ENCODE peak calls at places on chromosome 10, in seven cellular contexts. O, I, H, A, U, Q and W are unnamed samples.

GRCh38 chr10:103888113-103888841 is 29.7 kb downstream of the STN1 start:
- DNase-seq in O (peak; percentile 22), I (peak; percentile 61), H (no peak), A (peak; percentile 91), U (peak; percentile 88), Q (no peak), W (no peak)

GRCh38 chr10:110273474-110273873 is 31.2 kb downstream of the SMNDC1 start:
- DNase-seq in O (no peak), I (no peak), H (no peak), A (peak; percentile 90), U (peak; percentile 56), Q (peak; percentile 10), W (no peak)

GRCh38 chr10:132386419-132386831 is 10.6 kb upstream of the PWWP2B start:
- DNase-seq in O (no peak), I (no peak), H (no peak), A (no peak), U (no peak), Q (no peak), W (no peak)

GRCh38 chr10:52526251-52526823 is 212.3 kb downstream of the DKK1 start:
- DNase-seq in O (no peak), I (no peak), H (no peak), A (peak; percentile 72), U (no peak), Q (no peak), W (no peak)

GRCh38 chr10:43372751-43373445 is 1.5 kb downstream of the FXYD4 start:
- DNase-seq in O (no peak), I (no peak), H (no peak), A (no peak), U (no peak), Q (no peak), W (no peak)

GRCh38 chr10:78924319-78925003 is 144.3 kb upstream of the ZMIZ1 start:
- DNase-seq in O (no peak), I (no peak), H (no peak), A (no peak), U (no peak), Q (no peak), W (no peak)

GRCh38 chr10:122084286-122085041 is 95.5 kb downstream of the TACC2 start:
- DNase-seq in O (no peak), I (no peak), H (no peak), A (no peak), U (no peak), Q (no peak), W (no peak)

GRCh38 chr10:119940487-119940886 is 48.0 kb downstream of the SEC23IP start:
- DNase-seq in O (no peak), I (no peak), H (no peak), A (peak; percentile 31), U (no peak), Q (no peak), W (no peak)

DNA sequence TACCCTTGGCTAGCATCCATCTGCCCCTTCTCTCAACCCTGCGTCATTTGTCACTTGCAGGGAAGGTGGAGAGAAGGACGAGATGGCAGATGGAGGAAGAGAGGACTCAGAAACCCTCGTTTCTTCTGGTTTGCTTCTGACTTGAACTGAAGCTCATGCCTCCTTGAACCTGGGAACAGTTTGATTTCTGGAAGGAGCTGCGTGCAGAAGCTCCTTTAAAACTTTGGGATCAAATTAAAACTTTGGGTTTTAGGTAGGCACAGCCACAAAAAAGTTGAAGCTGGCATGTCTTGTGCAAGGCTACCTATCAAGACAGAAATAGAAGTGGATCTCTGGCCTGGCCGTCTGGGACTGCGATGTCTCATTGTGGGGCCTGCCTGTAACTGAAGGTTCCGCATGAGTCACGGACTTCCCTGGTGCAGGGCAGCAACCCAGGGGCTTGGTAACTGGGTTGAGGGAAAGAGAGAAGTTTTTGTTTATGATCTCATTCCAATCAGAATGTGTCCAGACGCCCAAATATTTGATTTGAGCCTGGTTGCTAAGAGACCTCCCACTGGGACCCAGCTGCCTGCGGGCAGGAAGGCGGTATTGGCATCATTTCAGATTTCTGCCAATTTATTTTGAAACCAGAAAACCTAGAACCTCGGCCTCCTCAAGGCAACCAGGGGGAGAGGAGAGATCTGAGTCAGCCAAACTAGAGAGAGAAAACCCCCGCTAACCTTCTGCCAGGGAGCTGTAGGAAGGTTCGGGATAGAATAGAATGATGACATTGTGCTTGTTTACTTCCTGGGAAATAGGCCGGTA is 15.8 kb upstream of the CAMK1D start:
- DNase-seq in O (peak; percentile 55), I (peak; percentile 78), H (no peak), A (peak; percentile 97), U (peak; percentile 79), Q (peak; percentile 7), W (peak; percentile 96)
- TF ChIP-seq CTCF in O (no peak), I (no peak), H (no peak), A (no peak), U (no peak), Q (no peak), W (peak; percentile 17)

GRCh38 chr10:99330675-99330924 is 1.4 kb downstream of the CNNM1 start:
- DNase-seq in O (peak; percentile 7), I (no peak), H (no peak), A (no peak), U (no peak), Q (no peak), W (no peak)

GRCh38 chr10:99329891-99330674 is 927 bp downstream of the CNNM1 start:
- DNase-seq in O (peak; percentile 36), I (no peak), H (peak; percentile 21), A (peak; percentile 4), U (peak; percentile 52), Q (no peak), W (no peak)

GRCh38 chr10:99329238-99329890 is at the start of gene CNNM1:
- DNase-seq in O (peak; percentile 59), I (no peak), H (peak; percentile 28), A (no peak), U (peak; percentile 73), Q (no peak), W (peak; percentile 85)

GRCh38 chr10:99331207-99331803 is 2.1 kb downstream of the CNNM1 start:
- DNase-seq in O (no peak), I (no peak), H (no peak), A (peak; percentile 22), U (peak; percentile 49), Q (no peak), W (no peak)

DNA sequence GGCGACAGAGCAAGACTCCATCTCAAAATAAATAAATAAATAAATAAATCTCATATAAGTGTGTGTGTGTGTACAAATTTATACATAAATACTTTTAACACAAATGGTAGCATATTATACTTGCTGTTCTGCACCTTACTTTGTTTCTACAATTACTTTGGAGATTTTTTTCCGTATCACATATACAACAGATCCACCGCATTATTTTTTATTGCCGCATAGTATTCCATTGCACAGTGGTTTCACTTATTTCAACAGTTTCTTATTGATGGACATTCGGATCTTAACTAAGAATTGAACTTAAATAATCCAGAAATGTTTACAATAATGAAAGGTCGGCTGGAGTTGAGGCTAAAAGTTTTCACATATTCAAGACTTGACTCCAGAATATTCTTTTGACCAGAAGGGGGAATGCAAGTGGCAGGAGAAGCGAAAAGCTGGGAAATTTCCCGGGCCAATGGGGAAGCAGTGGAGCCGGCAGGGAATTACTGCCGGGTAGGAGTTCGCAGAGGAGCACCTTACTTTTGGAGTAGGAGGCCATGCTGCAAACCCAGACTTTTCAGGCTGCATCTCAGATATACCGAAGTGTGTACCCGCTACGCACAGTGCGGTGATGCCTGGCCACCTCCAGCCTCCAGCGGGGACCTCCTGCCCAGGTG is 448 bp upstream of the CNNM1 start:
- DNase-seq in O (no peak), I (no peak), H (no peak), A (peak; percentile 7), U (no peak), Q (no peak), W (no peak)
- TF ChIP-seq CTCF in O (no peak), I (no peak), H (peak; percentile 17), A (no peak), U (no peak), Q (no peak), W (no peak)

GRCh38 chr10:23521735-23522134 is 82.9 kb downstream of the OTUD1 start:
- DNase-seq in O (no peak), I (no peak), H (no peak), A (no peak), U (no peak), Q (no peak), W (no peak)

GRCh38 chr10:23512355-23513058 is 73.6 kb downstream of the OTUD1 start:
- DNase-seq in O (no peak), I (peak; percentile 74), H (no peak), A (peak; percentile 57), U (peak; percentile 15), Q (no peak), W (no peak)

GRCh38 chr10:23514321-23514720 is 75.4 kb downstream of the OTUD1 start:
- DNase-seq in O (no peak), I (no peak), H (no peak), A (no peak), U (no peak), Q (no peak), W (no peak)

GRCh38 chr10:23517155-23517554 is 78.3 kb downstream of the OTUD1 start:
- DNase-seq in O (no peak), I (no peak), H (no peak), A (no peak), U (no peak), Q (no peak), W (no peak)

DNA sequence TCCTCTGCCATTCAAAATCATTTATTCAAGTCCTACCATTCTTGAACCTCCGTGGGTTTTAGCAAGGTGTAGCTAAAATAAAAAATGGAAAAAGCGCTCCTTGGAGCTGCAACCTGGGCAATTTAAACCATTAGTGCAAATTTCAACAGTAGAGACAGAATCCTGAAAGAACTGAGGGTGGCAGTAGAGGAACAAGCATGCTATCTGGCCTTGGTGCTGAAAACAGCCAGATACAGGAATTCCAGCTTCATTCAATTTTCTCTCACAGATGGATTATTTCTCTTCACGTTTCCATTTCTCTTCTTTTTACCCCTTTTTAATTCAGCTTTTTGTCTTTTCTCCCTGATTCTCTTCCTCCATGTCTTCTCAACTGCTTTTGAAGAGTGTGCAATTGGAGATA is 77.7 kb downstream of the OTUD1 start:
- DNase-seq in O (no peak), I (no peak), H (no peak), A (peak; percentile 12), U (peak; percentile 53), Q (no peak), W (no peak)
- TF ChIP-seq CTCF in O (peak; percentile 33), I (peak; percentile 58), H (peak; percentile 72), A (peak; percentile 43), U (peak; percentile 70), Q (peak; percentile 69), W (peak; percentile 39)

GRCh38 chr10:118820326-118821116 is 65.8 kb upstream of the CACUL1 start:
- DNase-seq in O (no peak), I (no peak), H (no peak), A (no peak), U (no peak), Q (no peak), W (no peak)

GRCh38 chr10:118817328-118818068 is 62.7 kb upstream of the CACUL1 start:
- DNase-seq in O (no peak), I (no peak), H (no peak), A (no peak), U (no peak), Q (no peak), W (no peak)

GRCh38 chr10:118812393-118812740 is 57.6 kb upstream of the CACUL1 start:
- DNase-seq in O (no peak), I (no peak), H (no peak), A (no peak), U (no peak), Q (no peak), W (no peak)

GRCh38 chr10:118818621-118819221 is 64.0 kb upstream of the CACUL1 start:
- DNase-seq in O (no peak), I (no peak), H (no peak), A (no peak), U (no peak), Q (no peak), W (no peak)

DNA sequence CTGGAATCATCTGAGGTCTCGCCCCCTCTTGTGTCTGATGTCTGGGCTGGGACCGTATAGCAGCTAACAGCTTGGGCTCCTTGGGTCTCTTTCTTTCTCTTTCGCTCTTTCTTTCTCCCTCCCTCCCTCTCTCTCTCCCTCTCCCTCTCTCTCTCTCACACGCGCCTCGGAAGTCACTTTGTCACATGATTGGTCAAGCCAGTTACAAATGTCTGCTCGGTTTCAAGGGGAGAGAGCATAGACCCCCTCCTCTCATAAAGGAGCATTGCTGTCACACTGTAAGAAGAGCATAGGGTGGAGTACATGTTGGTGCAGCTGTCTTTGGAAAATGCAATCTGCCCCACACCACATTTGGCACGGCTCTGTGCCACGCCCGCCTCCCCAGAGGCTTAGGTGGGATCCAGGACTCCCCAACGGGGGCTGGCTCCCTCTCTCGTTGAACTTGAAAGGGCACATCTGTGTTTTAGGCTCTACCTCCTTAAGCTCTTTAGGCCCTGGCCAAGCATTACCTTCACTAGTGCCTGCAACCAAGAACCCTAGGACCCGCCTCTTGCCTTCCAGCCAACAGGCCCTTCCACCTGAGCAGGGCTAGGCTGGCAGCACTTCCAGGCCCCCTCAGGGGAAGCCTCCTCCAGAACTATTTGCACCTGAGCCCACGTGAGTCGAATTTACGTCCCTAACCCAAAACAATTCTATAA is 61.9 kb upstream of the CACUL1 start:
- DNase-seq in O (no peak), I (no peak), H (no peak), A (no peak), U (no peak), Q (no peak), W (no peak)
- TF ChIP-seq CTCF in O (no peak), I (no peak), H (no peak), A (no peak), U (no peak), Q (no peak), W (no peak)